ENCODE peak calls at places on chromosomes 11 and 22, in four cellular contexts. W is body of pancreas; G is prostate gland; X is CD8-positive, alpha-beta memory T cell. Q is an unnamed sample. For H3K9me3, the result is how much of the 10 kb centered on the place peaks cover.

GRCh38 chr11:20536784-20537183 is 62.6 kb upstream of the SLC6A5 start:
- DNase-seq in G (no peak), X (no peak), W (no peak), Q (no peak)

GRCh38 chr22:40203568-40203967 is 25.8 kb downstream of the TNRC6B start:
- DNase-seq in G (no peak), X (peak), W (no peak), Q (peak)

GRCh38 chr22:36741204-36741793 is 34.6 kb downstream of the IFT27 start:
- DNase-seq in W (no peak), G (no peak), X (no peak), Q (no peak)

GRCh38 chr11:22832315-22833041 is 2.9 kb upstream of the SVIP start:
- DNase-seq in X (no peak), G (no peak), W (no peak), Q (no peak)

GRCh38 chr11:23725752-23726151 is 771.1 kb upstream of the LUZP2 start:
- DNase-seq in G (no peak), W (no peak), X (no peak), Q (no peak)

GRCh38 chr11:131491503-131491902 is 121.1 kb downstream of the NTM start:
- DNase-seq in G (no peak), W (no peak), X (no peak), Q (no peak)

GRCh38 chr11:67416416-67417335 is 1.2 kb downstream of the CARNS1 start:
- DNase-seq in W (peak), X (peak), G (peak), Q (peak)

GRCh38 chr11:74570266-74571061 is 21.9 kb upstream of the POLD3 start:
- DNase-seq in X (no peak), G (peak), W (peak), Q (peak)

GRCh38 chr11:98725471-98725870 is 295.3 kb upstream of the CNTN5 start:
- DNase-seq in X (no peak), W (no peak), G (no peak), Q (no peak)

GRCh38 chr22:35617137-35617755 is at the start of gene MB:
- DNase-seq in G (no peak), W (no peak), X (no peak), Q (no peak)

GRCh38 chr11:57294225-57295131 is 30.3 kb downstream of the TNKS1BP1 start:
- DNase-seq in X (no peak), W (peak), G (peak), Q (no peak)

GRCh38 chr22:26259510-26259909 is 90.2 kb downstream of the SEZ6L start:
- DNase-seq in G (no peak), W (no peak), X (no peak), Q (no peak)

GRCh38 chr11:83282084-83282716 is 4.0 kb downstream of the CCDC90B start:
- DNase-seq in G (no peak), X (no peak), W (no peak), Q (no peak)

GRCh38 chr11:30317030-30317429 is 5.9 kb upstream of the ARL14EP start:
- DNase-seq in G (no peak), X (no peak), W (no peak), Q (no peak)

GRCh38 chr22:35894937-35895708 is 133.5 kb downstream of the RBFOX2 start:
- DNase-seq in W (no peak), G (peak), X (no peak), Q (no peak)

GRCh38 chr11:78044706-78045105 is 19.0 kb upstream of the THRSP start:
- DNase-seq in G (no peak), X (no peak), W (peak), Q (no peak)

GRCh38 chr11:62088331-62088933 is 35.4 kb upstream of the INCENP start:
- DNase-seq in G (no peak), X (no peak), W (no peak), Q (no peak)

GRCh38 chr11:1561266-1561665 is 10.8 kb downstream of the DUSP8 start:
- DNase-seq in W (no peak), G (no peak), X (no peak), Q (no peak)

GRCh38 chr22:35599364-35599763 is 17.8 kb downstream of the MB start:
- DNase-seq in W (no peak), G (no peak), X (no peak), Q (no peak)

GRCh38 chr11:71342951-71343827 is 90.8 kb upstream of the SHANK2 start:
- DNase-seq in W (peak), G (peak), X (no peak), Q (no peak)

GRCh38 chr11:70577258-70577603 is 178.9 kb downstream of the CTTN start:
- DNase-seq in W (no peak), G (no peak), X (no peak), Q (no peak)

GRCh38 chr22:44622147-44622427 is 79.9 kb upstream of the PRR5 start:
- DNase-seq in X (peak), G (no peak), W (no peak), Q (no peak)

GRCh38 chr11:117572671-117573070 is 224.3 kb downstream of the DSCAML1 start:
- DNase-seq in G (no peak), X (no peak), W (no peak), Q (no peak)

GRCh38 chr22:41532908-41533825 is 11.1 kb downstream of the POLR3H start:
- DNase-seq in G (no peak), X (peak), W (peak), Q (peak)

GRCh38 chr22:50657925-50658324 is 14.7 kb upstream of the SHANK3 start:
- DNase-seq in X (no peak), W (no peak), G (no peak), Q (no peak)

DNA sequence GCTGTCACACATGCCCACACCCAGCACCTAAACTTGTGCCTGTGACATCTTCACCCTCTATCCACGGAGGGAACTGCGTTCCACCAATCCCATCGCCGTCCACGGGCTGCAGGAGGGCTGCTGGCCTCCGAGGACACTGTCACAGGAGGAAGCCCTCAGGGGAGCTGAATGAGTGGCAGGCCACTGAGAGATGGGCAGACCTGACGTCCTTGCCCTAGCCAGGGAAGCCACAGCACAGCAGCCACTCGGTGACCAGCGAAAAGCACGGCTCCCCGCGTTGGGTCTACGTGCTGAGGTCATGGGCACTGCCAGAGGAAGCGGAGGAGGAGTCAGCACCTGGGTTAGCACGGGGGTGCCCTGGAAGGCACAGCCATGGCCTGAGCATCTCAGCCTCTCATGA is 50.5 kb downstream of the IGSF9B start:
- DNase-seq in W (no peak), G (no peak), X (no peak), Q (no peak)
- H3K27ac ChIP-seq in W (no peak), G (no peak), X (no peak), Q (no peak)

GRCh38 chr22:47389201-47389600 is 626.8 kb downstream of the TBC1D22A start:
- DNase-seq in G (no peak), W (no peak), X (no peak), Q (no peak)
- H3K9me3 ChIP-seq in G (under half), W (under half), X (under half), Q (under half)

DNA sequence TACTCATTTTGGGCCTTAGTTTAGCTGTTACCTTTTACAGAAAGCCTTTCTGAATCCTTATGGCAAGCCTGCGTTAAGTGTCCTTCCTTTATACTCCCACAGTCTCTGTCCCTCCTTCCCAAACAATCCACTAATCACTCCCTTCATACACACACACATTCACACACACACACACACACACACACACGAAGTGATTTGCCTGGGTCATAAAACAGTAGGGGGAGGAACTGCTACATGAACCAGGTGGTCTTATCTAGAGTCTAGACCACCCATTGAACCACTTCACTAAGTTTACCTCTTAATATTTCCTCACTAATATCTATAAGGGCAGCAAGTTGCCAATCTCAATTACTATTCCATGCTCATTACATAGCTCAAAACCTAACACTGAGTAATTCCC is 196.7 kb upstream of the GUCY1A2 start:
- DNase-seq in W (no peak), G (no peak), X (no peak), Q (no peak)
- H3K27ac ChIP-seq in W (no peak), G (no peak), X (no peak), Q (no peak)

DNA sequence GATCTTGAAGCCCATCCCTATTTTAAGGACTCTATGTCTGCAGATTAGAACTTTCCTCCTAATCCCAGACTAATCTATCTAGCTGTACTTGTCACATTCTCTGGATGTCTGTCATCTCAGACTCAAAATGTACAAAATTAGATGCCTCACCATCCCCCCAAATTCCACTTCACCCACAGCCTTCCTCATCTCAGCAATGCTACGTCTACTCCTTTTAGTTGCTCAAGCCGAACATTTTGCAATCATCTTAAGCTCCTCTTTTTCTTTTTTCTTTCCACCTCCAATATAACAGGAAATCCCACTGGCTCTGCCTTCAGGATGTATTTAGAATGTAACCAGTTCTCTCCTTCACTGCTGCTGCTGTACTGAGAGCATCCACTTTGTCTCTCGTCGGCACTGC is 1091.8 kb downstream of the TBC1D22A start:
- DNase-seq in X (no peak), W (no peak), G (no peak), Q (no peak)
- H3K9me3 ChIP-seq in X (under half), W (under half), G (under half), Q (under half)

GRCh38 chr11:36257351-36257750 is 31.9 kb downstream of the COMMD9 start:
- DNase-seq in W (no peak), G (no peak), X (no peak), Q (no peak)
- H3K27ac ChIP-seq in W (no peak), G (no peak), X (no peak), Q (no peak)

GRCh38 chr11:50078001-50078400 is 45.3 kb downstream of the OR4C45 start:
- DNase-seq in X (no peak), G (no peak), W (no peak), Q (no peak)
- H3K9me3 ChIP-seq in X (under half), G (under half), W (under half), Q (under half)

Q was measured in CD4-positive, CD25-positive, alpha-beta regulatory T cell.